ENCODE peak calls at places on chromosomes 5 and 9, in four cellular contexts. E, B, K and H are unnamed samples.

GRCh38 chr5:79971156-79971555 is 19.9 kb downstream of the MTX3 start:
- DNase-seq in E (peak), B (no peak), K (no peak), H (no peak)

GRCh38 chr5:64690417-64691151 is at the start of gene SHISAL2B:
- DNase-seq in E (no peak), B (no peak), K (no peak), H (peak)

GRCh38 chr9:106284300-106284699 is 578.7 kb upstream of the ZNF462 start:
- DNase-seq in E (no peak), B (no peak), K (no peak), H (no peak)

GRCh38 chr5:82364497-82364896 is 86.3 kb upstream of the RPS23 start:
- DNase-seq in E (peak), B (no peak), K (no peak), H (no peak)

GRCh38 chr9:137444106-137444790 is 3.1 kb upstream of the ENTPD8 start:
- DNase-seq in E (no peak), B (no peak), K (no peak), H (no peak)

GRCh38 chr9:123416171-123416570 is 60.2 kb downstream of the CRB2 start:
- DNase-seq in E (no peak), B (no peak), K (no peak), H (no peak)

GRCh38 chr9:18459958-18460584 is 13.9 kb upstream of the ADAMTSL1 start:
- DNase-seq in E (peak), B (no peak), K (no peak), H (no peak)

GRCh38 chr5:168353216-168353957 is 61.9 kb downstream of the WWC1 start:
- DNase-seq in E (no peak), B (no peak), K (no peak), H (no peak)

GRCh38 chr5:160230686-160231527 is 1.6 kb downstream of the FABP6 start:
- DNase-seq in E (peak), B (no peak), K (no peak), H (no peak)

GRCh38 chr9:118693645-118694044 is 675.6 kb downstream of the BRINP1 start:
- DNase-seq in E (no peak), B (no peak), K (no peak), H (peak)

GRCh38 chr9:15081021-15081753 is 171.0 kb upstream of the FREM1 start:
- DNase-seq in E (no peak), B (no peak), K (no peak), H (no peak)

GRCh38 chr5:179596421-179596820 is 27.1 kb downstream of the HNRNPH1 start:
- DNase-seq in E (no peak), B (no peak), K (no peak), H (no peak)

GRCh38 chr9:2377135-2377534 is 244.5 kb upstream of the VLDLR start:
- DNase-seq in E (no peak), B (no peak), K (no peak), H (no peak)

GRCh38 chr9:82706781-82707180 is 356.2 kb downstream of the RASEF start:
- DNase-seq in E (no peak), B (no peak), K (no peak), H (no peak)

GRCh38 chr5:172533058-172533398 is 78.7 kb upstream of the SH3PXD2B start:
- DNase-seq in E (no peak), B (peak), K (no peak), H (no peak)

GRCh38 chr9:138112090-138112748 is 234.6 kb downstream of the CACNA1B start:
- DNase-seq in E (no peak), B (no peak), K (no peak), H (no peak)

GRCh38 chr9:137028281-137029057 is 432 bp upstream of the ABCA2 start:
- DNase-seq in E (no peak), B (no peak), K (no peak), H (no peak)

GRCh38 chr5:39266442-39266841 is 47.1 kb upstream of the FYB1 start:
- DNase-seq in E (no peak), B (no peak), K (no peak), H (no peak)

GRCh38 chr5:31413030-31413812 is 118.7 kb downstream of the DROSHA start:
- DNase-seq in E (no peak), B (no peak), K (no peak), H (no peak)

GRCh38 chr5:73405691-73406090 is 42.9 kb downstream of the FOXD1 start:
- DNase-seq in E (no peak), B (no peak), K (no peak), H (no peak)

DNA sequence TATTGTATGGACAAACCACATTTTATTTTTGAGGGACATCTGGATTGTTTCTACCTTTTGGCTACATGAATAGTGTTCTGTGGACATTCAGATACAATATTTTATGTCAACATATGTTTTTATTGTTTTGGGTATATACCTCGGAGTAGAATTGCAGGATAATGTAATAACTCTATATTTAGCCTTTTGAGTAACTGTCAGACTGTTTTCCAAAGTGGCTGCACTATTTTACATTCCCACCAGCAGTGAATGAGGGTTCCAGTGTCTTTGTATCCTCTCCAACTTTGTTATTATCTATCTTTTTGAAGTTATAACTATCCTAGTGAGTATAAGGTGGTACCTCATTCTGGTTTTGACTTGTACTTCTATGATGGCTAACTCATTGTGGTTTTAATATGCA is 11.0 kb downstream of the NDUFS4 start:
- DNase-seq in E (no peak), B (no peak), K (no peak), H (no peak)
- TF ChIP-seq CTCF in E (no peak), B (no peak), K (no peak), H (no peak)

DNA sequence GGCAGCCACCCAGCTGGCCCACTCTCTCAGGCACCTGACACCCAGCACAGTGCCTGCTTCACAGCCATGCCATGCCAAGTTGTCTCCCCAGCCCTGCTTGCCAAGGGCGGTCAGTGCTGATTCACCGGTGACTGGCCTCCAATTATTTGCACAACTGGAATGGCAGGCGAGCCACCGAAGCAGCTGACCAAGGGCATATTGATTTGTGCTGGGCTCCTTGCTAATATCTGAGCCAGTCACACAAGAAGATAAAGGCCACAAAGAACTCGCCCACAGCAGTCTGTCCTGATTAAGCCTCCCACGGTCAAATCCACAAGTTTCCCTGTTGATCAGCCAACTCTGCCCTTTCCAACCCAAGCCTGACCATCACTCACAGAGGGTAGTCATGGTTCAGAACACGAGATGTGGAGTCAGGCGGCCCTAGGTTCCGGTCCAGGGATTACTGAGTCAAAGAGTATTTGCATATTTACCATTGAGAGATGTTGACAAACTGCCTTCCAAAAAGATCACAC is 6.4 kb upstream of the EEIG1 start:
- DNase-seq in E (no peak), B (no peak), K (no peak), H (no peak)
- H3K4me3 ChIP-seq in E (no peak), B (no peak), K (no peak), H (no peak)

GRCh38 chr9:91033802-91034201 is 232.2 kb downstream of the SYK start:
- DNase-seq in E (no peak), B (peak), K (no peak), H (no peak)
- TF ChIP-seq CTCF in E (peak), B (no peak), K (no peak), H (peak)

DNA sequence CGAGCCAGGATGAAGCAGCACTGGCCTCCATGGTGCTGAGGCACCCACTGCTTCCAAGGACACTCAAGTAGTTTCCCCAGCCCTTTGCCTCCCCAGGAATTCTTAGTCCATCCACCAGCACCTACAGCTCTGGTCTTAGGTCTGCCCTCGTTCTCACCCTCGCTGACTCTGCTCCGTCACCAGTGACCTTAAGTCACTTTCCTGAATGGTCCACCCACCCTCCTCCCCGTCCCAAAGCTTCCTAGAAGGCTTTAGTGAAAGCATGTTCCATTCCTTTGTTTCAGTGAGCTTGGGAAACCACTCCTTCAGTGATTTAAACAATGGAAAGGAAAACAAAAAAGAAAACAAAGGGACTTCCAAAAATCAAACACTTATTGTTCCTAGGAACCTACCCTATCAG is 54.6 kb upstream of the MAP3K1 start:
- DNase-seq in E (no peak), B (no peak), K (no peak), H (no peak)
- H3K4me3 ChIP-seq in E (no peak), B (no peak), K (no peak), H (no peak)

GRCh38 chr5:10220253-10220652 is 29.4 kb downstream of the ATPSCKMT start:
- DNase-seq in E (no peak), B (no peak), K (no peak), H (no peak)
- TF ChIP-seq CTCF in E (no peak), B (no peak), K (no peak), H (no peak)

GRCh38 chr5:176538505-176538806 is 1.3 kb upstream of the RNF44 start:
- DNase-seq in E (no peak), B (no peak), K (no peak), H (no peak)
- H3K4me3 ChIP-seq in E (no peak), B (peak), K (peak), H (no peak)

DNA sequence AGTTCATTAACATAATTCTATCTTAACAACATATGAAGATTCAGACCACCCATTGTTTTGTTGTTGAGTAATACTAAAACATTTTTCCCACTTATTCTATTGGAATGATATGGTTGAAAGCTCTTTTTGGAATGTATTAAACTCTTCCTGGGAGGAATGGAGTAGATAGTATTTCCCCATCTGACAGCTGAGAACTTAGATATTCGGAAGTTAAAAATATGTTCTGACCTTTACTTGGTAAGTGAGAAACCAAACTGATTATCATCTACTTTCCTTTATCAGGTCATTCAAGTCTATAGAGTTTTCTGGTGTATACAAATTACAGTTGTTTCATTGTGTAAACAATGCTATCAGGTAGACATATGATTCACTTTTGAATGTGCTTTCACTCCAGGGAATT is 452.9 kb downstream of the CSNK1G3 start:
- DNase-seq in E (no peak), B (no peak), K (no peak), H (no peak)
- TF ChIP-seq CTCF in E (no peak), B (no peak), K (no peak), H (no peak)

GRCh38 chr5:76545184-76545583 is 78.0 kb downstream of the F2RL2 start:
- DNase-seq in E (no peak), B (no peak), K (no peak), H (no peak)

GRCh38 chr5:76547891-76548524 is 75.2 kb downstream of the F2RL2 start:
- DNase-seq in E (no peak), B (no peak), K (no peak), H (no peak)

GRCh38 chr5:76546497-76547102 is 76.6 kb downstream of the F2RL2 start:
- DNase-seq in E (no peak), B (no peak), K (no peak), H (no peak)

GRCh38 chr5:76548525-76549229 is 74.5 kb downstream of the F2RL2 start:
- DNase-seq in E (no peak), B (no peak), K (no peak), H (no peak)

DNA sequence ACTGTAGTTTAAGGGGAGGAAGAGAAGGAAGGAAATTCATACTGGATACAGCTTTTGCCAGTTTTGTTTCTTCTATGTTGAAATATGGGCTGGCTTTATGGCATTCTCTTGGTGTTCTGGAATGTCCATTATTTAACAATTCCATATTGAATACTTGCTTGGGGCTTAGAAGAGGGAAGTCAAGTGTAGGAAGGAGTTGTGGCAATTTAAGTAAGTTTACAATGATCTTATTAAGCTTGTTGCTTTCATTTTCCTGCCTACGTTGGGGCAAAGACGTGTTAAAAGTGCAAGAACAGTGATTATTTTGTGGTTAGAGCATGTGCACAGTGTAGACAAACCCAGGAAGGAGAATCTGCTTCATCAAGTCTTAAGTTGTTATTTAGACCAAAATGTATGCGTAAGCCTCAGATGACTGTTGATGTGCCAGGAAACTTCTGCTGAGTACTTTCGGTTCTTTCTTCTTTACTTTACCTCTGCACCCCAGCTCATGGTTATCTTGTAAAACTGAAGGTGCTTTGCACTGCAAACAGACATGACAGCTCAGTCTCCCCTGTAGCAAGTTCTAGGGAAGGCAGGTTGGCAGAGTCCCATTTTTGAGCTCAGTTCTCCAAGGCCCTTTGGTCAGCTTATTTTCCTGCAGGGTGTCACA is 75.8 kb downstream of the F2RL2 start:
- DNase-seq in E (no peak), B (no peak), K (no peak), H (no peak)
- H3K4me3 ChIP-seq in E (no peak), B (no peak), K (peak), H (no peak)

DNA sequence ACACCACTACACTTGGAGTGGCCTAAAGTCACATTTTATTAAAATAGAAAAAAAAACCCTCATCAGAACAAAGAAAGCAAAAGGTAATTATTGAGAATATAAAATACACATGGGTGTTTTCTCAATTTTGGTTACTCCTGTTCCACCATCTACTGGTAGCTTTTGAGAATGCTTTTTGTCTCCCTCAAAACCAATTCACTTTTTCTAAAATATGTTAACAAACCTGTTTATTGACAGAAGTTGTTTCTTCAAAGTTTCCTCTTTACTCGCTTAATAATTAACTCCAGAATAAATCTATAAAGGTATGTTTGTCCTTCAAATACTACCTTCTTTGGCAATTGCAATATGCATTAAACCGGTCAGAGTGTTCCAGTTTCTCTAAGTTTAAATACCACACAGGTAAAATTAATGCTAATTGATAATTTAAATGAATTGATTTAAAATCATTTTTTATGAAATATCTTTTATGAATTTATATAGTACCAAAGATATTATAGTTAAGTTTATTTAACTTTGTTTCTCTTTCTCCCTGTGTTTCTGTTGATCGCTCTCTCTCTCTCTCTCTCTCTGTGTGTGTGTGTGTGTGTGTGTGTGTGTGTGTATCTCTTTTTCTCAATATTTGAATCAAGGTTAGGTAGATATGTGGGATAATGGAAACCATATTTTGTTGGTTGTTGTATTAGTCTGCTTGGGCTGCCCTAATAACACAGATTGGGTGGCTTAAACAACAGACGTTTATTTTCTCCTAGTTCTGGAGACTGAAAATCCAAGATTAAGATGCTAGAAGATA is 487.4 kb downstream of the PRDM9 start:
- DNase-seq in E (no peak), B (no peak), K (no peak), H (no peak)
- TF ChIP-seq CTCF in E (no peak), B (no peak), K (no peak), H (peak)